ENCODE peak calls at places on chromosome 20, in seven cellular contexts. X is activated CD4-positive, CD25-positive, alpha-beta regulatory T cell; N is CD8-positive, alpha-beta T cell; S is NCI-H1436; I is activated naive CD4-positive, alpha-beta T cell treated with anti-CD3 and anti-CD28 coated beads for 36 hours; Z is effector memory CD8-positive, alpha-beta T cell; K is stimulated activated CD4-positive, alpha-beta T cell treated with anti-CD3 and anti-CD28 coated beads, Interleukin-1b, Interleukin-23, amount 100 ng/mL, for 4 hours. A is an unnamed sample.

GRCh38 chr20:52192296-52193007 is 873 bp upstream of the ZFP64 start:
- DNase-seq in I (no peak), K (no peak), X (no peak), N (no peak), S (no peak), Z (no peak), A (peak)

GRCh38 chr20:31687777-31688176 is 34.9 kb downstream of the BCL2L1 start:
- DNase-seq in X (no peak), I (no peak), N (no peak), Z (no peak), S (no peak), K (no peak), A (no peak)

GRCh38 chr20:44600758-44601562 is 18.6 kb downstream of the PKIG start:
- DNase-seq in S (no peak), Z (no peak), X (no peak), I (no peak), N (no peak), K (no peak), A (no peak)

GRCh38 chr20:50256577-50256976 is 65.9 kb downstream of the CEBPB start:
- DNase-seq in N (no peak), S (no peak), X (no peak), Z (no peak), I (no peak), K (no peak), A (no peak)

GRCh38 chr20:17624070-17624469 is 54.2 kb downstream of the DSTN start:
- DNase-seq in K (no peak), Z (no peak), N (no peak), I (no peak), X (no peak), S (no peak), A (no peak)

GRCh38 chr20:4441191-4441590 is 280.5 kb upstream of the PRND start:
- DNase-seq in S (no peak), I (no peak), X (no peak), Z (no peak), K (no peak), N (no peak), A (no peak)

GRCh38 chr20:2771631-2772080 is 28.8 kb downstream of the CPXM1 start:
- DNase-seq in S (no peak), Z (no peak), N (no peak), K (no peak), I (no peak), X (no peak), A (no peak)

GRCh38 chr20:7790189-7790588 is 150.1 kb downstream of the HAO1 start:
- DNase-seq in X (no peak), S (no peak), N (no peak), K (no peak), I (no peak), Z (no peak), A (no peak)

GRCh38 chr20:61159940-61160688 is 91.9 kb upstream of the CDH4 start:
- DNase-seq in X (no peak), I (no peak), Z (no peak), K (no peak), S (no peak), N (no peak), A (no peak)

GRCh38 chr20:32463642-32464400 is 105.7 kb downstream of the ASXL1 start:
- DNase-seq in Z (no peak), I (no peak), X (no peak), N (no peak), S (no peak), K (no peak), A (no peak)